ENCODE peak calls at places on chromosomes 13 and 19, in four cellular contexts. V is IMR-90, Z is H1, H is H9. O is an unnamed sample.

GRCh38 chr19:9128171-9128570 is 1.4 kb upstream of the OR7G3 start:
- DNase-seq in V (peak), Z (no peak), H (no peak), O (no peak)

GRCh38 chr19:28051047-28051446 is 1161.9 kb downstream of the UQCRFS1 start:
- DNase-seq in V (no peak), Z (no peak), H (peak), O (peak)

GRCh38 chr13:74135306-74136088 is 1.3 kb upstream of the KLF12 start:
- DNase-seq in V (peak), Z (peak), H (peak), O (peak)

GRCh38 chr13:94251801-94252200 is 227.7 kb downstream of the DCT start:
- DNase-seq in V (peak), Z (no peak), H (no peak), O (no peak)

GRCh38 chr13:41742917-41743552 is 217.9 kb downstream of the VWA8 start:
- DNase-seq in V (no peak), Z (no peak), H (no peak), O (no peak)

GRCh38 chr13:52459668-52460067 is 4.4 kb downstream of the CKAP2 start:
- DNase-seq in V (peak), Z (no peak), H (no peak), O (no peak)

GRCh38 chr13:107808388-107808787 is 406.9 kb downstream of the LIG4 start:
- DNase-seq in V (peak), Z (no peak), H (no peak), O (no peak)

GRCh38 chr13:98749501-98749900 is 3.0 kb downstream of the SLC15A1 start:
- DNase-seq in V (peak), Z (no peak), H (no peak), O (no peak)

GRCh38 chr19:13092608-13093260 is 9.9 kb downstream of the LYL1 start:
- DNase-seq in V (peak), Z (no peak), H (no peak), O (no peak)

GRCh38 chr13:44401577-44401976 is 28.0 kb downstream of the SERP2 start:
- DNase-seq in V (no peak), Z (no peak), H (no peak), O (no peak)

GRCh38 chr13:64540468-64540867 is 2689.7 kb downstream of the PCDH9 start:
- DNase-seq in V (peak), Z (no peak), H (no peak), O (no peak)

GRCh38 chr19:38733493-38734175 is 10.6 kb downstream of the CAPN12 start:
- DNase-seq in V (no peak), Z (no peak), H (peak), O (no peak)

GRCh38 chr13:60311527-60311926 is 85.5 kb upstream of the TDRD3 start:
- DNase-seq in V (no peak), Z (no peak), H (no peak), O (no peak)

GRCh38 chr13:37418490-37418889 is 180.1 kb downstream of the POSTN start:
- DNase-seq in V (peak), Z (no peak), H (no peak), O (no peak)

GRCh38 chr13:103273825-103274224 is 207.6 kb upstream of the SLC10A2 start:
- DNase-seq in V (no peak), Z (no peak), H (no peak), O (no peak)

GRCh38 chr13:48600374-48601364 is 53.1 kb upstream of the CYSLTR2 start:
- DNase-seq in V (peak), Z (no peak), H (no peak), O (peak)

GRCh38 chr13:34294483-34295129 is 476.7 kb downstream of the RFC3 start:
- DNase-seq in V (no peak), Z (no peak), H (no peak), O (no peak)

GRCh38 chr19:6519289-6519688 is 11.5 kb upstream of the TNFSF9 start:
- DNase-seq in V (peak), Z (no peak), H (no peak), O (no peak)

GRCh38 chr13:101579291-101579802 is 126.9 kb downstream of the ITGBL1 start:
- DNase-seq in V (peak), Z (no peak), H (no peak), O (no peak)

GRCh38 chr19:7926727-7927604 is 1.0 kb upstream of the CTXN1 start:
- DNase-seq in V (no peak), Z (no peak), H (no peak), O (no peak)

GRCh38 chr13:79307866-79308298 is 98.2 kb downstream of the RBM26 start:
- DNase-seq in V (peak), Z (no peak), H (peak), O (no peak)

GRCh38 chr19:46241676-46242075 is 12.1 kb downstream of the IGFL1 start:
- DNase-seq in V (no peak), Z (no peak), H (no peak), O (peak)

GRCh38 chr13:107832521-107833095 is 382.7 kb downstream of the LIG4 start:
- DNase-seq in V (no peak), Z (no peak), H (no peak), O (no peak)

GRCh38 chr13:83622422-83622784 is 259.9 kb downstream of the SLITRK1 start:
- DNase-seq in V (peak), Z (no peak), H (no peak), O (no peak)

GRCh38 chr13:78298657-78299056 is 304.7 kb downstream of the POU4F1 start:
- DNase-seq in V (no peak), Z (no peak), H (no peak), O (no peak)

GRCh38 chr19:40006273-40006691 is 9.4 kb downstream of the ZNF546 start:
- DNase-seq in V (peak), Z (no peak), H (no peak), O (no peak)

GRCh38 chr19:49684983-49685553 is 4.3 kb upstream of the ADM5 start:
- DNase-seq in V (no peak), Z (no peak), H (no peak), O (no peak)

GRCh38 chr19:38742906-38743305 is 1.4 kb downstream of the CAPN12 start:
- DNase-seq in V (no peak), Z (no peak), H (no peak), O (no peak)

GRCh38 chr19:2557093-2557440 is 81.1 kb downstream of the GADD45B start:
- DNase-seq in V (no peak), Z (no peak), H (no peak), O (no peak)

GRCh38 chr13:30026093-30026492 is 175.7 kb upstream of the UBL3 start:
- DNase-seq in V (peak), Z (no peak), H (no peak), O (no peak)

GRCh38 chr13:44972956-44973581 is 16.2 kb downstream of the NUFIP1 start:
- DNase-seq in V (peak), Z (no peak), H (no peak), O (peak)

GRCh38 chr19:29263305-29264080 is 50.5 kb upstream of the UQCRFS1 start:
- DNase-seq in V (peak), Z (peak), H (peak), O (peak)

GRCh38 chr19:5046339-5047039 is 77.6 kb downstream of the KDM4B start:
- DNase-seq in V (peak), Z (no peak), H (no peak), O (no peak)

GRCh38 chr19:15116856-15117255 is 9.7 kb downstream of the SYDE1 start:
- DNase-seq in V (no peak), Z (no peak), H (no peak), O (no peak)

GRCh38 chr13:114105351-114106225 is 26.8 kb downstream of the RASA3 start:
- DNase-seq in V (no peak), Z (no peak), H (no peak), O (no peak)

GRCh38 chr13:41008349-41008980 is 10.7 kb downstream of the ELF1 start:
- DNase-seq in V (peak), Z (no peak), H (no peak), O (no peak)

GRCh38 chr19:21698215-21698614 is 69.2 kb downstream of the ZNF100 start:
- DNase-seq in V (peak), Z (no peak), H (no peak), O (peak)

DNA sequence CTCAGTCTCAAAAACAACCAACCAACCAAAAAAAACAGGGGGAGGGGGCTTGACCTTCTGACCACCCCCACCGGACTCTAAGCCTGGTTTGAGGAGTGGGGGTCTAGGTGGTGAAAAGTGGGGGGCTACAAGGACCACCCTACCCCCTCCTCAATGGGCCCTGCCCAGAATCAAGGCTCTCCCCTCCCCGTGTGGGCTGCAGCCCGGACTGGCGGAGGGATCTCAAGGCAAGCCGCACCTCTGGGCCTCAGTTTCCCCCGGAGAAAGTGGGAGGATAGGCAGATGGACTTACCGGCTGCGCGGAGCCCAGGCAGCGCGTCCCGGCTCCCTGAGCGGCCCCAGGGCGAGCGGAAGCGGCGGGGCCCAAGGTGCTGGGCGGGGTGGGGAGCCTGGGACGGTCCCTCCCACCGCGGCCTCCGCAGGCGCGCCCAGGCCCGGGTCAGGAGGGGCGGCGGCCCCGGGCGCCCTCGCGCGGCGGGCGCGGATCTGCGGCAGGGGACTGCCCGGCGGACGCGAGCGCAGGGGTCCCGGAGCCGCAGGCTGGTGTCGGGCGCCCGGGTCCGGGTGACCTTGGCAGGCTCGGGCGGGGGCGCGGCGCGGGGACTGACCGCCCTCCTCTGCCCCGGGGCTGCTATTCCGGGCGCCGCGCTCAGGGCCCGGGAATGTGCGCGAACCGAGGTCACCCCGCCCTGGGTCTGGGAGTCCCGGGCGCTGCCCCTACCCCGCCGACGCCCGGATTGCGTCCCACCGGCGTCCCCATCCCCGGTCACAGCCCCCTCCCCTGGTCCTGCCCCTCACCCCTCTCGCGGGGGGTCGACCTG is at the start of gene ADAMTSL5:
- DNase-seq in V (peak), Z (no peak), H (peak), O (peak)
- H3K4ac ChIP-seq in V (peak), Z (no peak), H (no peak), O (no peak)

DNA sequence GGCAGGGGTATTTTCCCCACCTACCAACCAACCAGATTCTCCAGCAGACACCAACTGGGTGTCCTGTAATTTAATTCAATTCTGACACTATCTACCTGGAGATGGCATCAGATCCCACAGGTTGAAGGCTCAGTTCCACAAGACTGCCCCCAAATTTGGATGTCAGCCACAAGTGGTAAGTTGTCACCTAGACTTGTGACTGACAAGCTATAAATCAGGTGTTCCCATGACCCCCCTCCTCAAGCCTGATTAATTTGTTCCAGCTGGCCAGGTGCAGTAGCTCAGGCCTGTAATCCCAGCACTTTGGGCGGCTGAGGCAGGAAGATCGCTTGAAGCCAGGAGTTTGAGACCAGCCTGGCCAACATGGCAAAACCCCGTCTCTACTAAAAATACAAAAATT is 10.6 kb upstream of the HAUS5 start:
- DNase-seq in V (no peak), Z (no peak), H (no peak), O (no peak)
- H3K56ac ChIP-seq in V (no peak), Z (no peak), H (no peak), O (no peak)

GRCh38 chr13:110615322-110616102 is at the start of gene NAXD:
- DNase-seq in V (peak), Z (peak), H (peak), O (peak)
- H3K4ac ChIP-seq in V (peak), Z (no peak), H (no peak), O (no peak)

DNA sequence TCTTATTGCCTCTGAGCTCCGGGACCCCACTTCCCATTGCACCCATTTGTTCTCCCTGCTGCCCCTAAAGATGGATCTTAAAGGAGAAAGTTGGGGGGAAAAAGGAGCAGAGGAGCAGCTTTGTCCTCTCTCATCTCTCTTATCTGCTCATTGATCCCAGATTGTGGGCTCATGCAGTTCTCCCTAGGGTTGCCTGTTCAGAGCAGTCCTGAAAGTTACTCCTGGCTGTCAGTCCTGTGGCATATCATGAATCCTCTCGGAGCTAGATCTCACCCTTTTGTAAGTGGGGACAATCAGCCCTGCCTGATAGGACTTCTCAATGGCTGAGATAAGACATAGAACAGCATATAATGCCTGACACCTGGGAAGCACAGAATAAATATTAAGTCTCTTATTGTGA is 440.3 kb downstream of the IRS2 start:
- DNase-seq in V (no peak), Z (no peak), H (no peak), O (peak)
- H3K56ac ChIP-seq in V (no peak), Z (no peak), H (no peak), O (no peak)

DNA sequence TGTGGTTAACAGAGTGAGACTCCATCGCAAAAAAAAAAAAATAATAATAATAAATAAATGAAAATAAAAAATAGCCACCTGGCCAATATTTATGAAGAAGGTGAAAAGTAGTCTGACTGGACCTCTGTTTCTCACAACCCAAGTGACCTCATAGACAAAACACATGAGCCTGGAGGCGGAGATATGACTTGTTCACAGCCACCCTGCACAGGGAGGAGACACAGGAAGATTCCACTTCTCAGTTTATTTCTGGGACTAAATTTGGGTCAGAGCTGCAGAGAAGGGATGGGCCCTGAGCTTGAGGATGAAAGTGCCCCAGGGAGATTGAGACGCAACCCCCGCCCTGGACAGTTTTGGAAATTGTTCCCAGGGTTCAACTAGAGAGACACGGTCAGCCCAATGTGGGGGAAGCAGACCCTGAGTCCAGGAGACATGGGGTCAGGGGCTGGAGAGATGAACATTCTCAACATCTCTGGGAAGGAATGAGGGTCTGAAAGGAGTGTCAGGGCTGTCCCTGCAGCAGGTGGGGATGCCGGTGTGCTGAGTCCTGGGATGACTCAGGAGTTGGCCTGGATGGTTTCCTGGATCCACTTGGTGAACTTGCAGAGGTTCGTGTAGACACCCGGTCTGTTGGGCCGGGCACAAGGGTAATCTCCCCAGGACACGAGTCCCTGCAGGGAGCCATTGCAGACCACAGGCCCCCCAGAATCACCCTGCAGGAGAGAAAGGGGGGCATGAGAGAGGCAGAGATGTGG is 9.6 kb downstream of the KLK5 start:
- DNase-seq in V (no peak), Z (no peak), H (no peak), O (no peak)
- H3K4ac ChIP-seq in V (no peak), Z (no peak), H (no peak), O (no peak)

DNA sequence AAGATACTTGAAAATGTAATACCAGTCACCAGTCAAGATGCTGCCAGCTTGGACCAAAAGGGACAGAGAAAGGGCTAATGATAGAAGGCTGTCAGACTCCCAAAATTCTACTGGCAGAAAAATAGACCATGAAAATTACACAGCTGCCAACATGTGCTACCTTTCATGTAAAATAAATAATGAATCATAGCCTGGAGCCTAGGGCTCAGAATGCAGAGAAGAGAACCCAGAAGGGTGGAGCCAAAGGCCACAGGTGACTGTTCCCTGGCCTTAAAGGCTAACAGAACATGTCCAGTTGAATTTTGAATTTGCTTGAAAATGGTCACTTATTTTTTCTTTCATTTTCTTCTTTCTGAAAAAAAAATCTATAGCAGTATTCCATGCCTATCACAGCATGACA is 1827.0 kb upstream of the MIR17HG start:
- DNase-seq in V (no peak), Z (no peak), H (no peak), O (no peak)
- H3K56ac ChIP-seq in V (no peak), Z (no peak), H (no peak), O (no peak)

GRCh38 chr19:55488986-55489710 is 912 bp downstream of the SSC5D start:
- DNase-seq in V (no peak), Z (no peak), H (no peak), O (no peak)
- H3K4ac ChIP-seq in V (peak), Z (no peak), H (no peak), O (no peak)

GRCh38 chr19:19106061-19106551 is 32.2 kb downstream of the TMEM161A start:
- DNase-seq in V (no peak), Z (peak), H (peak), O (no peak)
- H3K56ac ChIP-seq in V (peak), Z (peak), H (no peak), O (peak)

GRCh38 chr19:17515408-17516149 is 4.1 kb downstream of the PGLS start:
- DNase-seq in V (no peak), Z (no peak), H (no peak), O (no peak)

GRCh38 chr19:17511724-17512573 is 500 bp downstream of the PGLS start:
- DNase-seq in V (peak), Z (peak), H (peak), O (peak)

GRCh38 chr19:17510220-17510993 is 1.0 kb upstream of the PGLS start:
- DNase-seq in V (no peak), Z (no peak), H (no peak), O (no peak)

GRCh38 chr19:17513801-17514200 is 2.4 kb downstream of the PGLS start:
- DNase-seq in V (no peak), Z (no peak), H (no peak), O (no peak)

GRCh38 chr19:17512574-17512939 is 1.1 kb downstream of the PGLS start:
- DNase-seq in V (no peak), Z (no peak), H (no peak), O (no peak)
- H3K4ac ChIP-seq in V (peak), Z (peak), H (no peak), O (no peak)

GRCh38 chr19:48403606-48404005 is 10.1 kb downstream of the GRIN2D start:
- DNase-seq in V (peak), Z (peak), H (peak), O (peak)
- H3K56ac ChIP-seq in V (no peak), Z (no peak), H (no peak), O (no peak)